ENCODE peak calls at places on chromosomes 2 and 18, in seven cellular contexts. One of them, this sample, is unnamed.
A peak's percentile ranks its signal among the peaks of the same experiment; 100 is the strongest.

GRCh38 chr18:31679133-31679731 is 5.1 kb downstream of the B4GALT6 start:
- DNase-seq in esophagus squamous epithelium: no peak
- DNase-seq in psoas muscle: no peak
- DNase-seq in NT2/D1: no peak
- DNase-seq in AG09309: no peak
- DNase-seq in lower lobe of right lung: no peak
- DNase-seq in H7: no peak
- DNase-seq in this sample: no peak

GRCh38 chr18:23519725-23520124 is 16.4 kb downstream of the RMC1 start:
- DNase-seq in esophagus squamous epithelium: no peak
- DNase-seq in psoas muscle: no peak
- DNase-seq in NT2/D1: no peak
- DNase-seq in AG09309: no peak
- DNase-seq in lower lobe of right lung: no peak
- DNase-seq in H7: no peak
- DNase-seq in this sample: no peak

GRCh38 chr2:158729873-158730620 is 65.1 kb upstream of the DAPL1 start:
- DNase-seq in esophagus squamous epithelium: no peak
- DNase-seq in psoas muscle: no peak
- DNase-seq in NT2/D1: no peak
- DNase-seq in AG09309: no peak
- DNase-seq in lower lobe of right lung: no peak
- DNase-seq in H7: no peak
- DNase-seq in this sample: no peak

GRCh38 chr2:158502984-158503383 is 46.2 kb downstream of the PKP4 start:
- DNase-seq in esophagus squamous epithelium: no peak
- DNase-seq in psoas muscle: no peak
- DNase-seq in NT2/D1: no peak
- DNase-seq in AG09309: peak; percentile 85
- DNase-seq in lower lobe of right lung: no peak
- DNase-seq in H7: no peak
- DNase-seq in this sample: no peak

GRCh38 chr2:233832414-233832813 is 21.9 kb downstream of the HJURP start:
- DNase-seq in esophagus squamous epithelium: no peak
- DNase-seq in psoas muscle: no peak
- DNase-seq in NT2/D1: no peak
- DNase-seq in AG09309: peak; percentile 17
- DNase-seq in lower lobe of right lung: no peak
- DNase-seq in H7: no peak
- DNase-seq in this sample: no peak

GRCh38 chr2:200025717-200026116 is 70.3 kb downstream of the MAIP1 start:
- DNase-seq in esophagus squamous epithelium: no peak
- DNase-seq in psoas muscle: no peak
- DNase-seq in NT2/D1: no peak
- DNase-seq in AG09309: no peak
- DNase-seq in lower lobe of right lung: no peak
- DNase-seq in H7: no peak
- DNase-seq in this sample: no peak

GRCh38 chr2:42844901-42845685 is 52.7 kb upstream of the HAAO start:
- DNase-seq in esophagus squamous epithelium: no peak
- DNase-seq in psoas muscle: no peak
- DNase-seq in NT2/D1: no peak
- DNase-seq in AG09309: peak; percentile 42
- DNase-seq in lower lobe of right lung: no peak
- DNase-seq in H7: no peak
- DNase-seq in this sample: no peak

GRCh38 chr2:182763311-182763912 is 47.4 kb downstream of the DNAJC10 start:
- DNase-seq in esophagus squamous epithelium: no peak
- DNase-seq in psoas muscle: no peak
- DNase-seq in NT2/D1: peak; percentile 20
- DNase-seq in AG09309: no peak
- DNase-seq in lower lobe of right lung: no peak
- DNase-seq in H7: peak; percentile 13
- DNase-seq in this sample: no peak

GRCh38 chr2:117972466-117973123 is 41.3 kb downstream of the CCDC93 start:
- DNase-seq in esophagus squamous epithelium: no peak
- DNase-seq in psoas muscle: no peak
- DNase-seq in NT2/D1: no peak
- DNase-seq in AG09309: peak; percentile 51
- DNase-seq in lower lobe of right lung: no peak
- DNase-seq in H7: no peak
- DNase-seq in this sample: no peak

GRCh38 chr2:150376627-150377335 is 110.7 kb downstream of the RND3 start:
- DNase-seq in esophagus squamous epithelium: no peak
- DNase-seq in psoas muscle: peak; percentile 65
- DNase-seq in NT2/D1: no peak
- DNase-seq in AG09309: peak; percentile 7
- DNase-seq in lower lobe of right lung: no peak
- DNase-seq in H7: no peak
- DNase-seq in this sample: no peak

GRCh38 chr2:43538034-43538670 is 57.7 kb downstream of the THADA start:
- DNase-seq in esophagus squamous epithelium: no peak
- DNase-seq in psoas muscle: no peak
- DNase-seq in NT2/D1: no peak
- DNase-seq in AG09309: no peak
- DNase-seq in lower lobe of right lung: no peak
- DNase-seq in H7: no peak
- DNase-seq in this sample: no peak

GRCh38 chr2:24870891-24871705 is 48.9 kb downstream of the ADCY3 start:
- DNase-seq in esophagus squamous epithelium: no peak
- DNase-seq in psoas muscle: no peak
- DNase-seq in NT2/D1: no peak
- DNase-seq in AG09309: no peak
- DNase-seq in lower lobe of right lung: no peak
- DNase-seq in H7: peak; percentile 50
- DNase-seq in this sample: no peak

GRCh38 chr2:141611143-141611571 is 519.7 kb downstream of the LRP1B start:
- DNase-seq in esophagus squamous epithelium: no peak
- DNase-seq in psoas muscle: no peak
- DNase-seq in NT2/D1: peak; percentile 75
- DNase-seq in AG09309: no peak
- DNase-seq in lower lobe of right lung: no peak
- DNase-seq in H7: peak; percentile 27
- DNase-seq in this sample: no peak

GRCh38 chr2:72136349-72136748 is 11.3 kb downstream of the CYP26B1 start:
- DNase-seq in esophagus squamous epithelium: no peak
- DNase-seq in psoas muscle: peak; percentile 29
- DNase-seq in NT2/D1: no peak
- DNase-seq in AG09309: no peak
- DNase-seq in lower lobe of right lung: no peak
- DNase-seq in H7: peak; percentile 55
- DNase-seq in this sample: no peak

GRCh38 chr2:15158532-15158931 is 402.6 kb downstream of the NBAS start:
- DNase-seq in esophagus squamous epithelium: no peak
- DNase-seq in psoas muscle: no peak
- DNase-seq in NT2/D1: no peak
- DNase-seq in AG09309: no peak
- DNase-seq in lower lobe of right lung: no peak
- DNase-seq in H7: no peak
- DNase-seq in this sample: no peak

GRCh38 chr2:235129856-235130255 is 178.0 kb downstream of the SH3BP4 start:
- DNase-seq in esophagus squamous epithelium: no peak
- DNase-seq in psoas muscle: no peak
- DNase-seq in NT2/D1: no peak
- DNase-seq in AG09309: no peak
- DNase-seq in lower lobe of right lung: no peak
- DNase-seq in H7: no peak
- DNase-seq in this sample: no peak

GRCh38 chr2:230225486-230225885 is at the start of gene SP140:
- DNase-seq in esophagus squamous epithelium: peak; percentile 25
- DNase-seq in psoas muscle: peak; percentile 49
- DNase-seq in NT2/D1: no peak
- DNase-seq in AG09309: no peak
- DNase-seq in lower lobe of right lung: peak; percentile 72
- DNase-seq in H7: no peak
- DNase-seq in this sample: no peak

GRCh38 chr18:23703057-23703986 is 14.1 kb downstream of the LAMA3 start:
- DNase-seq in esophagus squamous epithelium: no peak
- DNase-seq in psoas muscle: no peak
- DNase-seq in NT2/D1: no peak
- DNase-seq in AG09309: no peak
- DNase-seq in lower lobe of right lung: no peak
- DNase-seq in H7: peak; percentile 57
- DNase-seq in this sample: no peak

GRCh38 chr2:98601532-98602132 is 6.7 kb downstream of the COA5 start:
- DNase-seq in esophagus squamous epithelium: no peak
- DNase-seq in psoas muscle: peak; percentile 39
- DNase-seq in NT2/D1: peak; percentile 35
- DNase-seq in AG09309: no peak
- DNase-seq in lower lobe of right lung: no peak
- DNase-seq in H7: peak; percentile 74
- DNase-seq in this sample: no peak

GRCh38 chr18:69495338-69495737 is 94.7 kb downstream of the DOK6 start:
- DNase-seq in esophagus squamous epithelium: no peak
- DNase-seq in psoas muscle: no peak
- DNase-seq in NT2/D1: no peak
- DNase-seq in AG09309: no peak
- DNase-seq in lower lobe of right lung: no peak
- DNase-seq in H7: no peak
- DNase-seq in this sample: no peak

GRCh38 chr2:162118166-162119031 is 33.6 kb downstream of the GCG start:
- DNase-seq in esophagus squamous epithelium: no peak
- DNase-seq in psoas muscle: no peak
- DNase-seq in NT2/D1: no peak
- DNase-seq in AG09309: peak; percentile 49
- DNase-seq in lower lobe of right lung: no peak
- DNase-seq in H7: no peak
- DNase-seq in this sample: no peak

GRCh38 chr18:75221397-75221796 is 10.8 kb downstream of the TSHZ1 start:
- DNase-seq in esophagus squamous epithelium: no peak
- DNase-seq in psoas muscle: no peak
- DNase-seq in NT2/D1: no peak
- DNase-seq in AG09309: no peak
- DNase-seq in lower lobe of right lung: no peak
- DNase-seq in H7: no peak
- DNase-seq in this sample: no peak

GRCh38 chr2:190458352-190459107 is 50.4 kb downstream of the MFSD6 start:
- DNase-seq in esophagus squamous epithelium: no peak
- DNase-seq in psoas muscle: no peak
- DNase-seq in NT2/D1: no peak
- DNase-seq in AG09309: no peak
- DNase-seq in lower lobe of right lung: no peak
- DNase-seq in H7: no peak
- DNase-seq in this sample: no peak

GRCh38 chr2:193929131-193929530 is 1727.9 kb upstream of the SLC39A10 start:
- DNase-seq in esophagus squamous epithelium: no peak
- DNase-seq in psoas muscle: no peak
- DNase-seq in NT2/D1: no peak
- DNase-seq in AG09309: no peak
- DNase-seq in lower lobe of right lung: no peak
- DNase-seq in H7: no peak
- DNase-seq in this sample: no peak

GRCh38 chr2:239267411-239267941 is 133.3 kb downstream of the HDAC4 start:
- DNase-seq in esophagus squamous epithelium: peak; percentile 68
- DNase-seq in psoas muscle: peak; percentile 83
- DNase-seq in NT2/D1: no peak
- DNase-seq in AG09309: peak; percentile 66
- DNase-seq in lower lobe of right lung: peak; percentile 87
- DNase-seq in H7: peak; percentile 68
- DNase-seq in this sample: no peak

GRCh38 chr2:215022418-215022817 is 116.0 kb downstream of the ABCA12 start:
- DNase-seq in esophagus squamous epithelium: no peak
- DNase-seq in psoas muscle: no peak
- DNase-seq in NT2/D1: peak; percentile 13
- DNase-seq in AG09309: peak; percentile 47
- DNase-seq in lower lobe of right lung: no peak
- DNase-seq in H7: no peak
- DNase-seq in this sample: no peak

GRCh38 chr18:42459873-42460272 is 504.8 kb downstream of the PIK3C3 start:
- DNase-seq in esophagus squamous epithelium: no peak
- DNase-seq in psoas muscle: no peak
- DNase-seq in NT2/D1: no peak
- DNase-seq in AG09309: no peak
- DNase-seq in lower lobe of right lung: no peak
- DNase-seq in H7: no peak
- DNase-seq in this sample: no peak

DNA sequence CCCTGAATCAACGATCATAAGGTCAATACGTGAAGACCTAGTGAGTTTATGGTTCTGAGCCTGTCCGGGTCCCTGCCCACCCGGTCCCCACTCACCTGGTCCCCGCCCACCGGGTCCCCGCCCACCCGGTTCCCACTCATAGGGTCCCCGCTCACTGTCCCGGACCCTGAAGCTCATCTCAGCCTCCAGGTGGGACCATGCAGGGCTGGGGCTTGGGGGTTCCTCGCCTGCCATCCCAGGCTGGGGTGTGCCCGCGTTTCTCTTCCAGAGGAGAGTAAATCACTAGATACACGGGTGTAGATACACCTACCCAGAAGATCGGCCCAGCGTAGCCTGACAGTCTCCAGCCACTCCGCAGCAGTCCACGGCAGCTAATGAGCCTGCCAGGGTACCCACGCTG is 131.5 kb downstream of the MBP start:
- DNase-seq in esophagus squamous epithelium: no peak
- DNase-seq in psoas muscle: no peak
- DNase-seq in NT2/D1: no peak
- DNase-seq in AG09309: no peak
- DNase-seq in lower lobe of right lung: peak; percentile 46
- DNase-seq in H7: peak; percentile 53
- DNase-seq in this sample: no peak
- H3K4me3 ChIP-seq in esophagus squamous epithelium: no peak overlapping the region
- H3K4me3 ChIP-seq in psoas muscle: no peak overlapping the region
- H3K4me3 ChIP-seq in NT2/D1: no peak overlapping the region
- H3K4me3 ChIP-seq in AG09309: no peak overlapping the region
- H3K4me3 ChIP-seq in lower lobe of right lung: no peak overlapping the region
- H3K4me3 ChIP-seq in H7: no peak overlapping the region
- H3K4me3 ChIP-seq in this sample: no peak overlapping the region

GRCh38 chr2:21229302-21229701 is 105.5 kb downstream of the TDRD15 start:
- DNase-seq in esophagus squamous epithelium: no peak
- DNase-seq in psoas muscle: no peak
- DNase-seq in NT2/D1: no peak
- DNase-seq in AG09309: no peak
- DNase-seq in lower lobe of right lung: no peak
- DNase-seq in H7: no peak
- DNase-seq in this sample: no peak
- H3K4me3 ChIP-seq in esophagus squamous epithelium: no peak overlapping the region
- H3K4me3 ChIP-seq in psoas muscle: no peak overlapping the region
- H3K4me3 ChIP-seq in NT2/D1: no peak overlapping the region
- H3K4me3 ChIP-seq in AG09309: no peak overlapping the region
- H3K4me3 ChIP-seq in lower lobe of right lung: no peak overlapping the region
- H3K4me3 ChIP-seq in H7: no peak overlapping the region
- H3K4me3 ChIP-seq in this sample: no peak overlapping the region

DNA sequence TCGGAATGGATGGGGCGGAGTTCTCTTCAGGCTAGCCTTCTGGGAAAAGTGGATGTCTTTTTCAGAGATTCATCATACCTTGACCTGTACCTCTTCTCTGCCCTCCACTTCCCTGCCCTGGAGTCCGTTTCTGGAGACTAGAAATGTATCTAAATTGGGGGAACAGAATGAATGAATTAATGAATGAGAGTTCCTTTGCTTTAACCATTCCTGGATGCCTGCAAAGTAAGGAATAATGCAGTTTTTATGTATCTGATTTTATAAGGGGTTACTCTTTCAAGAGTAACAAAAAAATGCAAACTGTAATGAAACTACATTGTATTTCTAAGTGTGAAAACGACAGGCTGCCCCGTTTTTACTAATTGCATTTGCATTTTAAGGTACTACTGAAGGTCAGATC is 2.0 kb downstream of the SOWAHC start:
- DNase-seq in esophagus squamous epithelium: no peak
- DNase-seq in psoas muscle: no peak
- DNase-seq in NT2/D1: no peak
- DNase-seq in AG09309: no peak
- DNase-seq in lower lobe of right lung: no peak
- DNase-seq in H7: no peak
- DNase-seq in this sample: no peak
- H3K4me3 ChIP-seq in esophagus squamous epithelium: peak overlapping the region; percentile 81
- H3K4me3 ChIP-seq in psoas muscle: no peak overlapping the region
- H3K4me3 ChIP-seq in NT2/D1: peak overlapping the region; percentile 83
- H3K4me3 ChIP-seq in AG09309: no peak overlapping the region
- H3K4me3 ChIP-seq in lower lobe of right lung: peak overlapping the region; percentile 70
- H3K4me3 ChIP-seq in H7: peak overlapping the region; percentile 72
- H3K4me3 ChIP-seq in this sample: peak overlapping the region; percentile 57

GRCh38 chr2:33134764-33135560 is 188.2 kb downstream of the LTBP1 start:
- DNase-seq in esophagus squamous epithelium: no peak
- DNase-seq in psoas muscle: no peak
- DNase-seq in NT2/D1: no peak
- DNase-seq in AG09309: no peak
- DNase-seq in lower lobe of right lung: no peak
- DNase-seq in H7: no peak
- DNase-seq in this sample: no peak
- H3K4me3 ChIP-seq in esophagus squamous epithelium: peak overlapping the region; percentile 45
- H3K4me3 ChIP-seq in psoas muscle: peak overlapping the region; percentile 65
- H3K4me3 ChIP-seq in NT2/D1: no peak overlapping the region
- H3K4me3 ChIP-seq in AG09309: peak overlapping the region; percentile 46
- H3K4me3 ChIP-seq in lower lobe of right lung: peak overlapping the region; percentile 33
- H3K4me3 ChIP-seq in H7: no peak overlapping the region
- H3K4me3 ChIP-seq in this sample: no peak overlapping the region